ENCODE peak calls at places on chromosomes 3 and 15, in four cellular contexts. E, P, O and U are unnamed samples.

GRCh38 chr3:143769663-143770062 is 78.6 kb downstream of the SLC9A9 start:
- DNase-seq in O (no peak), E (peak; percentile 93), P (no peak), U (no peak)

GRCh38 chr3:67415504-67415903 is 238.9 kb downstream of the SUCLG2 start:
- DNase-seq in E (peak; percentile 21), P (no peak), O (no peak), U (no peak)

GRCh38 chr3:23685484-23686258 is 120.1 kb upstream of the UBE2E1 start:
- DNase-seq in P (no peak), O (peak; percentile 94), E (peak; percentile 99), U (no peak)

GRCh38 chr3:76638006-76638405 is 401.9 kb upstream of the ROBO2 start:
- DNase-seq in O (no peak), E (no peak), P (no peak), U (no peak)

GRCh38 chr3:53753518-53754183 is 92.6 kb downstream of the CHDH start:
- DNase-seq in O (no peak), P (no peak), E (no peak), U (no peak)

GRCh38 chr15:74845581-74845980 is 2.6 kb upstream of the ULK3 start:
- DNase-seq in E (no peak), P (no peak), O (no peak), U (no peak)

GRCh38 chr3:72847282-72847681 is 963 bp downstream of the SHQ1 start:
- DNase-seq in P (no peak), O (no peak), E (no peak), U (no peak)

GRCh38 chr15:55816017-55816416 is 73.1 kb upstream of the PRTG start:
- DNase-seq in E (no peak), P (no peak), O (no peak), U (no peak)

GRCh38 chr15:53586815-53587214 is 172.6 kb downstream of the WDR72 start:
- DNase-seq in P (peak; percentile 64), O (no peak), E (peak; percentile 3), U (peak; percentile 85)

GRCh38 chr3:130687327-130687726 is 59.3 kb downstream of the PIK3R4 start:
- DNase-seq in P (no peak), O (no peak), E (no peak), U (no peak)

GRCh38 chr3:36650271-36650671 is 114.1 kb downstream of the DCLK3 start:
- DNase-seq in O (no peak), P (no peak), E (peak; percentile 33), U (no peak)

GRCh38 chr3:117589454-117589853 is 879.9 kb downstream of the TUSC7 start:
- DNase-seq in O (no peak), E (no peak), P (no peak), U (no peak)

GRCh38 chr3:57130426-57131209 is 34.5 kb downstream of the IL17RD start:
- DNase-seq in O (no peak), P (peak; percentile 78), E (no peak), U (peak; percentile 72)

DNA sequence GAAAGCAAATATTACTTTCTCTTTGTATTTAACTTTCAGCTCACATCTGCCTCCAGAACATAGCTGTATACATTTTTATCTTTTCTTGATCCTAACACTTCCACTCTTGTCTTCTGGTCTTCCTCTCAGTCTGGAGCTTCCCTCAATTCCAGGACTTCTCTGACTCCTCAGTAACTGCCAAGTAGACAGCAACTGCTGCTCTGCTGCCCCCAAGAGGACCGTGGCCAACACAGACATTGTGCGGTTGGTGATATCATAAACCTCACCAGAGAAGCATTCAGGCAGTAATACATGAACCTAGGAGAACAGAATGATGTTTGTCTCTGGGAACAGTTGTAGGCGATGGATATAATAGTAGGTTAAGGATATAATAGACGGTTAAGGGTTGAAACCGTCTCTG is 45.2 kb upstream of the FGF12 start:
- DNase-seq in O (no peak), E (no peak), P (peak; percentile 36), U (peak; percentile 54)
- TF ChIP-seq CTCF in O (no peak), E (peak; percentile 19), P (peak; percentile 44), U (no peak)

DNA sequence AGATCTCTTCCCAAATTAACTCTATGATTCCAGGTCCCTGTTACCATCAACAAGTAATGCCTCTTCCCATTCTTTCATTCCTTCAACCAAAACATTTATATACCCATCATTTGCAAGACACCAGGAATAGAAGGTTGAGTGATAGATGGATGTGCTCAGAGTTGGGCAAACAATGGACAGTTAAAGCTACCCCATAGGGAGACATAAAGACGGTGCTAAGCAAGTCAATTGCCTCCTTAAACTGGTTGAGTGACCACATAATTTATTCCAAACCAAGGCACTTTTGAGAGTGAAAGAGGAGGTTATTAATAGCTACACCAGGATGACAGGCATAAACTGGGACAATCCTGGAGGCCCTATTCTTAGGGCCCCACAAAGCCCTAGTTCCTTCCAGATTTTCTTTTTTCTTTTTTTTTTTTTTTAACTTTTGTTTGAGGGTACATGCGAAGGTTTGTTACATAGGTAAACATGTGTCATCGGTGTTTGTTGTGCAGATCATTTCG is 21.4 kb upstream of the DYNC1LI1 start:
- DNase-seq in E (no peak), O (no peak), P (no peak), U (no peak)
- TF ChIP-seq CTCF in E (no peak), O (no peak), P (no peak), U (no peak)

DNA sequence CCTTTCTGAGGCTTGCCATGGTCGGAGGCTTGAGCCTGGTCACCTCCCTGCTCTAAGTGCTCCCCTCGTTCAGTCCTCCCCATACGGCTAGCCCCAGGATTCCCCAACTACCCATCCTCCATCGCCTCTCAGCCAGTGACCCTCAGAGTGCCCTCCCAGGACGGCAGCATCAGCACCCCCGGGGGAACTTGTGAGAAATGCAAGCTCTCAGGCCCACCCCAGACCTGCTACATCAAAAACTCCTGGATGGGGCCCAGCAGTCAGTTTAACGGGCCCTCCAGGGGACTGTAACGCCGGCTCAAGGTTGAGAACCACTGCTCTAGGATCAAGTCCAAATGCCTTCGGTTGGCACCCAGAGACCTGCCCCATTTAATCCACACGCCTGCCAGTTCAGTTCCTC is 6.9 kb downstream of the ADAMTS17 start:
- DNase-seq in E (no peak), O (no peak), P (no peak), U (no peak)
- TF ChIP-seq CTCF in E (no peak), O (no peak), P (no peak), U (no peak)

GRCh38 chr3:126435456-126436315 is 40.0 kb downstream of the ZXDC start:
- DNase-seq in O (no peak), P (no peak), E (no peak), U (no peak)
- TF ChIP-seq CTCF in O (no peak), P (no peak), E (no peak), U (no peak)

GRCh38 chr3:12472000-12472399 is 12.3 kb upstream of the TSEN2 start:
- DNase-seq in O (no peak), P (no peak), E (no peak), U (no peak)

GRCh38 chr3:12472796-12473195 is 11.5 kb upstream of the TSEN2 start:
- DNase-seq in O (no peak), E (no peak), P (no peak), U (no peak)

GRCh38 chr3:12470680-12471079 is 13.6 kb upstream of the TSEN2 start:
- DNase-seq in P (no peak), E (no peak), O (no peak), U (no peak)

GRCh38 chr3:12470111-12470510 is 14.2 kb upstream of the TSEN2 start:
- DNase-seq in P (no peak), O (no peak), E (no peak), U (no peak)

DNA sequence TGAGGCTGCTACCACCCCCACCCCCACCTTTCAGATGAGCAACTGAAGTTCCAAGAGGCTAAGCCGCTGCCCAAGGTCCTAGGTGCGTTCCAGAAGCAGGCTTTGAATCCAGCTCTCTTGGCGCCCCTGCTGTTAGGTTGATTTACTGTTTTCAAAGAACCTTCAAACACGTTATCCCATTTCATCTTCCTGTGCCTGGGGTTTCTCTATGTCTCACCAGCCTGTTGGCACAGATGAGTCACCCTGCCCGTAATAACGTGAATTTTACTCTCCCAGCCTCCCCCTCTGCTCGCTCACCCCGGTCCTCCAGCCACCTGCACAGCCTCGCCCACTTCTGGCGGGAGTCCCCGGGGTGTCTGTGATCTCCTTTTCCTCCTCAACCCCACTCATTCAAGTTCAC is 13.1 kb upstream of the TSEN2 start:
- DNase-seq in O (no peak), E (no peak), P (no peak), U (no peak)
- TF ChIP-seq CTCF in O (no peak), E (no peak), P (no peak), U (no peak)

DNA sequence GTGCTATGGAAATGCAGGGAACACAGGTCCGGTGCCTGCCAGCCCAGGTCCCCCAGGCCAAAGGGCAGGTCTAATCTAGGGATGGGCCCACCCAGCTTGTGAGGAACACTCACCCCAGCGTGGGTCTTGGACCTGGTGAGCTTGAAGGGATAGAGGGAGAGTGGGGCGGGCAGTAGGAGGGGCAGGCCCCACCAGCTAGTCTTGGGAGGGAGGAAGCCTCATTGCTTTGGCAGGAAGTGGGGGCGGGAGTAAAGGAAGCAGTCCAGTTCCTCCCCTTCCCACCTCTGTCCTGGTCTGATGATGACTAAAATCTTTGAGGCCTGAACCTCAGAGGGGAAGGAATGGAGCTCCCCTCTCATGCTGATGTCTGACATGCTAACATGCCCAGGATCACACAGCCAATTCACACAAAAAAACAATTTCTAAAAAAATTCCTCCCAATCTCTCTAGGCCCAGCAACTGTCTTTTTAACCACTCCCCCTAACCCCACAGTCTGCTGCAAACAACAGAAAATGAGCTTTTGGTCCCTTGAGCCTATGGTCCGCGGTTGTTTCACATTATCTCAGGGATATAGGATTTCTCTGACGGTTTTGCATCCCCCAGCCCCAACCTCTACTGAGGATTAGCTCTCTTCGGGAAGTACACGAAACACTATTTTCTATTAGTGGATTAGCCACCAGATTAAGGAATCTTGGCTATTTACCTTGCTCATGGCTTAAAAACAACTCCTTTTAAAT is 30.7 kb upstream of the DUSP7 start:
- DNase-seq in E (no peak), P (no peak), O (no peak), U (no peak)
- TF ChIP-seq CTCF in E (no peak), P (no peak), O (no peak), U (no peak)

GRCh38 chr15:72112111-72112510 is 5.8 kb downstream of the MYO9A start:
- DNase-seq in P (no peak), E (peak; percentile 62), O (no peak), U (no peak)
- TF ChIP-seq CTCF in P (no peak), E (no peak), O (no peak), U (no peak)

GRCh38 chr3:128457918-128458317 is 8.8 kb downstream of the DNAJB8 start:
- DNase-seq in E (no peak), P (no peak), O (no peak), U (no peak)

GRCh38 chr3:128455786-128456748 is 10.6 kb downstream of the DNAJB8 start:
- DNase-seq in E (no peak), O (no peak), P (no peak), U (no peak)

GRCh38 chr3:128455116-128455515 is 11.6 kb downstream of the DNAJB8 start:
- DNase-seq in O (no peak), P (no peak), E (no peak), U (no peak)

GRCh38 chr3:128458746-128459450 is 7.8 kb downstream of the DNAJB8 start:
- DNase-seq in E (no peak), O (no peak), P (no peak), U (no peak)

GRCh38 chr3:128456776-128457715 is 9.6 kb downstream of the DNAJB8 start:
- DNase-seq in P (no peak), E (no peak), O (no peak), U (no peak)
- TF ChIP-seq CTCF in P (no peak), E (no peak), O (no peak), U (no peak)